ENCODE peak calls at places on chromosomes 5 and 9, in four cellular contexts. I, L, R and J are unnamed samples.

GRCh38 chr5:140266471-140267200 is 36.3 kb downstream of the PFDN1 start:
- DNase-seq in R (no peak), L (no peak), I (no peak), J (no peak)

GRCh38 chr9:16410601-16411285 is 459.7 kb downstream of the BNC2 start:
- DNase-seq in R (no peak), I (no peak), L (no peak), J (no peak)

GRCh38 chr9:127867356-127868277 is 9.9 kb downstream of the AK1 start:
- DNase-seq in R (no peak), L (no peak), I (no peak), J (no peak)

GRCh38 chr9:14043491-14043890 is 270.4 kb downstream of the NFIB start:
- DNase-seq in R (no peak), L (no peak), I (no peak), J (no peak)

GRCh38 chr5:140244525-140245025 is 58.3 kb downstream of the PFDN1 start:
- DNase-seq in L (peak), R (no peak), I (peak), J (peak)

GRCh38 chr5:113202904-113203716 is 226.5 kb downstream of the DCP2 start:
- DNase-seq in R (no peak), L (peak), I (peak), J (peak)

GRCh38 chr5:1652873-1653707 is 129.3 kb upstream of the LPCAT1 start:
- DNase-seq in I (no peak), R (no peak), L (no peak), J (no peak)

GRCh38 chr5:154971501-154971900 is 30.6 kb downstream of the MRPL22 start:
- DNase-seq in L (no peak), R (no peak), I (no peak), J (no peak)

GRCh38 chr9:38094165-38094564 is 25.1 kb upstream of the SHB start:
- DNase-seq in R (no peak), I (no peak), L (no peak), J (no peak)

GRCh38 chr5:77921369-77921768 is 145.2 kb upstream of the TBCA start:
- DNase-seq in I (no peak), L (no peak), R (no peak), J (no peak)

GRCh38 chr9:107221321-107221720 is 61.8 kb upstream of the RAD23B start:
- DNase-seq in L (no peak), R (no peak), I (no peak), J (no peak)

GRCh38 chr9:99414321-99414720 is 192.2 kb downstream of the SEC61B start:
- DNase-seq in L (no peak), R (no peak), I (no peak), J (no peak)
- TF ChIP-seq FOXK2 in L (no peak), R (no peak), I (no peak), J (no peak)

DNA sequence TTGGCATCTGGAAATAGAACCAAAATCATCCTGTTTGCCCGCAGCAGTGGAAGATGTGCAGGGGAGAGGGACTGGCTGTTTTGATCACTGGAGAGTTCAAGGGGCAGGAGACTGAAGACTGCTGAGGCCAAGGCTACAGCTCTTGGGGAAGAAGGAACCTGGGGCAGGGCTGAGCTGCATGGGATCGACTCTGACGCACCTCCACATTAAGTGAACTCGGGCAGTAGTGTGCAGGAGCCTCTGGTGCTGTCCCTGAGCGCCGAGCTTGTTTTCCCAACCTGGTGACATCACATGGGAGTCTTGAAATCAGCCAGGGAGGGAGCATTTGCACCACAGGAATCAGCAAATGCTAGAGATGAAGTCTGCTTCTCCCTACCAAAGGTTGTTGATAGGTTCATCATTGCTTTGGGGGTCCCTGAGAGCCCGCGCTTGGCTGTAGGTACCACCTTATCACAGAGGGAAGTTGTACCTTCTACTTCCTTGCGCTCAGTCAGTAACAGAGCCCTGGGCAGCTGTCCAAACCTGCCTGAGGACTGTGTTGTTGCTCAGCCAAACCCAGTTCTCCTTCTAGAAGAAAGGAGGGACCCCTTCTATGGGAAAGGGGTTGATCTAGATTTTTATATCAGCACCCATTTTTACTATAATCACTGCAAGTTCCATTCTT is 52.3 kb upstream of the CTSL start:
- DNase-seq in R (no peak), I (no peak), L (no peak), J (no peak)
- TF ChIP-seq FOXK2 in R (no peak), I (no peak), L (no peak), J (no peak)

GRCh38 chr9:36441966-36442365 is 41.9 kb upstream of the RNF38 start:
- DNase-seq in R (no peak), I (no peak), L (no peak), J (no peak)
- TF ChIP-seq FOXK2 in R (no peak), I (no peak), L (no peak), J (no peak)

GRCh38 chr5:122534829-122535228 is 222.8 kb downstream of the SNCAIP start:
- DNase-seq in I (no peak), R (no peak), L (no peak), J (no peak)

GRCh38 chr5:122533825-122534224 is 221.8 kb downstream of the SNCAIP start:
- DNase-seq in I (no peak), R (no peak), L (no peak), J (no peak)

DNA sequence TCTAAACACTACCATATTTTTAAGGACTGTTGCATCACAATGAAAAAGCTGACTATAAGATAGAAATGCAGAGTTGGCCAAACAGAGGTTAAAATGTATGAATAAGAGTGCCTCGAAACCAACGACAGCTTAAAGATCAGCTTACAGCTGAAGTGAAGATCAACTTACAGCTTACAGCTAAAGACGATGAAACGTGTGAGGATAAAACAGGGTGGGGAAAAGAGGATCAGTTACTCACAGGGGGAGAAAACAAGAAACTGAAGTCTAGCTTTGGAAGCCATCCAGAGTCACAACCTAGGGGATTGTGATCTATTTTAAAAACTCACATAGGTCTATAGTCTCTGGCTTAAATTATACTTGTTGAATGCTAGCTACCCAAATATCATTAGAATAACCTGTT is 220.0 kb downstream of the SNCAIP start:
- DNase-seq in I (no peak), R (no peak), L (no peak), J (no peak)
- TF ChIP-seq FOXK2 in I (no peak), R (no peak), L (no peak), J (no peak)

DNA sequence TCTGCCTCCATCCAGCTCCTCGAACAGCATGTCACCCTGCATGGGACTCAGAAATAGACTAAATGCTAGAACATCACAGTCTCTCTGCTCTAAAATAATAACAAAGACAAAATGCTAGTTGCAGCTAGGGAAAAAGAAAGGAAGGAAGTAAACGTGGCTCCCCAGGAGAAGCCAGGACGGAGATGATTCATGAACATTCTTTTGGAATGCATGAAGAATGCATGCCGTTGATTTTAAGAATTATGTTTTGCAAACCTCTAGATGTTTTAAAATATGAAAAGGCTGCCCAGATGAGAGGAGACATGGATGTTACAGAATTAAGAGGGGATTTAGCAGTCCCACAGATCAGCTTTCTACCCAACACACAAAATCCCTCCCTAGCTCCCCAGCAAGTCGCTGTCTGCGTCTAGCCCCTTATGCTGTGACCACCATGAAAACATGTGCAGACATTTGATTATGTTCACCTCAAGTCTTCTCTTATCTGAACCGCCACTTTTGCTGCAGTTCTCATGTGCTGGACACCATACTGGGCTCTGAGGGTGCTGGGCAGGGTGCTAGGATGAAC is 139.4 kb upstream of the LMX1B start:
- DNase-seq in R (no peak), I (no peak), L (no peak), J (no peak)
- TF ChIP-seq FOXK2 in R (no peak), I (no peak), L (no peak), J (no peak)

GRCh38 chr9:69020746-69021145 is 6.8 kb upstream of the PRKACG start:
- DNase-seq in L (no peak), R (no peak), I (peak), J (no peak)
- TF ChIP-seq FOXK2 in L (no peak), R (no peak), I (no peak), J (no peak)

GRCh38 chr9:36868591-36869282 is 165.3 kb downstream of the PAX5 start:
- DNase-seq in R (no peak), I (no peak), L (no peak), J (no peak)
- TF ChIP-seq FOXK2 in R (no peak), I (no peak), L (no peak), J (no peak)

GRCh38 chr5:103942587-103943186 is 380.1 kb upstream of the NUDT12 start:
- DNase-seq in R (no peak), I (no peak), L (no peak), J (no peak)
- TF ChIP-seq FOXK2 in R (no peak), I (no peak), L (no peak), J (no peak)

GRCh38 chr5:175162036-175162435 is 281.9 kb downstream of the DRD1 start:
- DNase-seq in R (no peak), L (no peak), I (no peak), J (no peak)
- TF ChIP-seq FOXK2 in R (no peak), L (no peak), I (no peak), J (no peak)

GRCh38 chr5:28473531-28474107 is 1435.2 kb upstream of the CDH9 start:
- DNase-seq in I (no peak), L (peak), R (no peak), J (no peak)
- TF ChIP-seq FOXK2 in I (no peak), L (no peak), R (no peak), J (no peak)